ENCODE peak calls at places on chromosome 2, in six cellular contexts. One of them, this sample, is unnamed.

GRCh38 chr2:45141883-45142866 is 132.9 kb upstream of the SIX2 start:
- DNase-seq in activated gamma-delta T cell treated with Interleukin-2 at 50 U/mL for 16 hours: no peak
- DNase-seq in dermis blood vessel endothelial cell: no peak
- DNase-seq in endodermal cell: no peak
- DNase-seq in NCI-H1105 treated with DMSO at 0.1 percent for 48 hours: no peak
- DNase-seq in activated T-cell treated with anti-CD3 and anti-CD28 coated beads for 1 hour: no peak
- DNase-seq in this sample: no peak

GRCh38 chr2:160294339-160294803 is 94.3 kb upstream of the ITGB6 start:
- DNase-seq in activated gamma-delta T cell treated with Interleukin-2 at 50 U/mL for 16 hours: no peak
- DNase-seq in dermis blood vessel endothelial cell: peak
- DNase-seq in endodermal cell: no peak
- DNase-seq in NCI-H1105 treated with DMSO at 0.1 percent for 48 hours: no peak
- DNase-seq in activated T-cell treated with anti-CD3 and anti-CD28 coated beads for 1 hour: no peak
- DNase-seq in this sample: no peak

GRCh38 chr2:234989183-234989701 is 37.4 kb downstream of the SH3BP4 start:
- DNase-seq in activated gamma-delta T cell treated with Interleukin-2 at 50 U/mL for 16 hours: no peak
- DNase-seq in dermis blood vessel endothelial cell: peak
- DNase-seq in endodermal cell: no peak
- DNase-seq in NCI-H1105 treated with DMSO at 0.1 percent for 48 hours: peak
- DNase-seq in activated T-cell treated with anti-CD3 and anti-CD28 coated beads for 1 hour: no peak
- DNase-seq in this sample: no peak

GRCh38 chr2:104582471-104582870 is 271.4 kb upstream of the POU3F3 start:
- DNase-seq in activated gamma-delta T cell treated with Interleukin-2 at 50 U/mL for 16 hours: no peak
- DNase-seq in dermis blood vessel endothelial cell: no peak
- DNase-seq in endodermal cell: no peak
- DNase-seq in NCI-H1105 treated with DMSO at 0.1 percent for 48 hours: no peak
- DNase-seq in activated T-cell treated with anti-CD3 and anti-CD28 coated beads for 1 hour: no peak
- DNase-seq in this sample: no peak

GRCh38 chr2:191555092-191555742 is 122.7 kb upstream of the NABP1 start:
- DNase-seq in activated gamma-delta T cell treated with Interleukin-2 at 50 U/mL for 16 hours: peak
- DNase-seq in dermis blood vessel endothelial cell: peak
- DNase-seq in endodermal cell: peak
- DNase-seq in NCI-H1105 treated with DMSO at 0.1 percent for 48 hours: peak
- DNase-seq in activated T-cell treated with anti-CD3 and anti-CD28 coated beads for 1 hour: peak
- DNase-seq in this sample: peak

GRCh38 chr2:29322011-29322410 is 206.8 kb downstream of the CLIP4 start:
- DNase-seq in activated gamma-delta T cell treated with Interleukin-2 at 50 U/mL for 16 hours: no peak
- DNase-seq in dermis blood vessel endothelial cell: peak
- DNase-seq in endodermal cell: no peak
- DNase-seq in NCI-H1105 treated with DMSO at 0.1 percent for 48 hours: no peak
- DNase-seq in activated T-cell treated with anti-CD3 and anti-CD28 coated beads for 1 hour: no peak
- DNase-seq in this sample: no peak

GRCh38 chr2:205287316-205287715 is 395.0 kb upstream of the NRP2 start:
- DNase-seq in activated gamma-delta T cell treated with Interleukin-2 at 50 U/mL for 16 hours: no peak
- DNase-seq in dermis blood vessel endothelial cell: no peak
- DNase-seq in endodermal cell: no peak
- DNase-seq in NCI-H1105 treated with DMSO at 0.1 percent for 48 hours: no peak
- DNase-seq in activated T-cell treated with anti-CD3 and anti-CD28 coated beads for 1 hour: no peak
- DNase-seq in this sample: no peak

GRCh38 chr2:174778479-174778962 is 14.2 kb upstream of the CHRNA1 start:
- DNase-seq in activated gamma-delta T cell treated with Interleukin-2 at 50 U/mL for 16 hours: peak
- DNase-seq in dermis blood vessel endothelial cell: peak
- DNase-seq in endodermal cell: no peak
- DNase-seq in NCI-H1105 treated with DMSO at 0.1 percent for 48 hours: no peak
- DNase-seq in activated T-cell treated with anti-CD3 and anti-CD28 coated beads for 1 hour: peak
- DNase-seq in this sample: no peak

GRCh38 chr2:167506395-167506794 is 618.1 kb downstream of the XIRP2 start:
- DNase-seq in activated gamma-delta T cell treated with Interleukin-2 at 50 U/mL for 16 hours: no peak
- DNase-seq in dermis blood vessel endothelial cell: no peak
- DNase-seq in endodermal cell: no peak
- DNase-seq in NCI-H1105 treated with DMSO at 0.1 percent for 48 hours: no peak
- DNase-seq in activated T-cell treated with anti-CD3 and anti-CD28 coated beads for 1 hour: no peak
- DNase-seq in this sample: no peak

GRCh38 chr2:191638079-191638801 is 39.7 kb upstream of the NABP1 start:
- DNase-seq in activated gamma-delta T cell treated with Interleukin-2 at 50 U/mL for 16 hours: no peak
- DNase-seq in dermis blood vessel endothelial cell: peak
- DNase-seq in endodermal cell: peak
- DNase-seq in NCI-H1105 treated with DMSO at 0.1 percent for 48 hours: peak
- DNase-seq in activated T-cell treated with anti-CD3 and anti-CD28 coated beads for 1 hour: no peak
- DNase-seq in this sample: no peak

GRCh38 chr2:108835038-108835437 is 48.5 kb downstream of the CCDC138 start:
- DNase-seq in activated gamma-delta T cell treated with Interleukin-2 at 50 U/mL for 16 hours: no peak
- DNase-seq in dermis blood vessel endothelial cell: no peak
- DNase-seq in endodermal cell: no peak
- DNase-seq in NCI-H1105 treated with DMSO at 0.1 percent for 48 hours: no peak
- DNase-seq in activated T-cell treated with anti-CD3 and anti-CD28 coated beads for 1 hour: no peak
- DNase-seq in this sample: no peak

GRCh38 chr2:68716539-68716938 is 18.1 kb upstream of the ARHGAP25 start:
- DNase-seq in activated gamma-delta T cell treated with Interleukin-2 at 50 U/mL for 16 hours: no peak
- DNase-seq in dermis blood vessel endothelial cell: no peak
- DNase-seq in endodermal cell: no peak
- DNase-seq in NCI-H1105 treated with DMSO at 0.1 percent for 48 hours: no peak
- DNase-seq in activated T-cell treated with anti-CD3 and anti-CD28 coated beads for 1 hour: no peak
- DNase-seq in this sample: no peak

GRCh38 chr2:85401844-85402243 is 8.3 kb downstream of the CAPG start:
- DNase-seq in activated gamma-delta T cell treated with Interleukin-2 at 50 U/mL for 16 hours: no peak
- DNase-seq in dermis blood vessel endothelial cell: no peak
- DNase-seq in endodermal cell: no peak
- DNase-seq in NCI-H1105 treated with DMSO at 0.1 percent for 48 hours: no peak
- DNase-seq in activated T-cell treated with anti-CD3 and anti-CD28 coated beads for 1 hour: no peak
- DNase-seq in this sample: no peak

GRCh38 chr2:127356531-127356930 is 31.2 kb downstream of the MAP3K2 start:
- DNase-seq in activated gamma-delta T cell treated with Interleukin-2 at 50 U/mL for 16 hours: no peak
- DNase-seq in dermis blood vessel endothelial cell: no peak
- DNase-seq in endodermal cell: no peak
- DNase-seq in NCI-H1105 treated with DMSO at 0.1 percent for 48 hours: no peak
- DNase-seq in activated T-cell treated with anti-CD3 and anti-CD28 coated beads for 1 hour: no peak
- DNase-seq in this sample: no peak

GRCh38 chr2:37802899-37803379 is 122.1 kb upstream of the RMDN2 start:
- DNase-seq in activated gamma-delta T cell treated with Interleukin-2 at 50 U/mL for 16 hours: no peak
- DNase-seq in dermis blood vessel endothelial cell: no peak
- DNase-seq in endodermal cell: no peak
- DNase-seq in NCI-H1105 treated with DMSO at 0.1 percent for 48 hours: no peak
- DNase-seq in activated T-cell treated with anti-CD3 and anti-CD28 coated beads for 1 hour: no peak
- DNase-seq in this sample: no peak

This sample was measured in NCI-H1694 treated with DMSO at 0.1 percent for 48 hours.